ENCODE peak calls at places on chromosomes 11 and 22, in four cellular contexts. One of them, this sample, is unnamed.

GRCh38 chr11:33687733-33688479 is 12.7 kb downstream of the C11orf91 start:
- DNase-seq in SW 1271: peak; percentile 80
- DNase-seq in kidney: no peak
- DNase-seq in B cell: no peak
- DNase-seq in this sample: no peak

GRCh38 chr11:66727282-66727882 is 1.6 kb downstream of the SPTBN2 start:
- DNase-seq in SW 1271: no peak
- DNase-seq in kidney: peak; percentile 78
- DNase-seq in B cell: no peak
- DNase-seq in this sample: no peak

GRCh38 chr11:17718510-17718962 is 835 bp upstream of the MYOD1 start:
- DNase-seq in SW 1271: no peak
- DNase-seq in kidney: no peak
- DNase-seq in B cell: no peak
- DNase-seq in this sample: no peak

GRCh38 chr11:111796696-111797095 is 30.5 kb upstream of the PPP2R1B start:
- DNase-seq in SW 1271: no peak
- DNase-seq in kidney: no peak
- DNase-seq in B cell: no peak
- DNase-seq in this sample: no peak

GRCh38 chr11:73187854-73188253 is 30.2 kb upstream of the P2RY2 start:
- DNase-seq in SW 1271: no peak
- DNase-seq in kidney: no peak
- DNase-seq in B cell: no peak
- DNase-seq in this sample: no peak

GRCh38 chr11:62544521-62545436 is 1.8 kb downstream of the AHNAK start:
- DNase-seq in SW 1271: peak; percentile 26
- DNase-seq in kidney: no peak
- DNase-seq in B cell: peak; percentile 66
- DNase-seq in this sample: no peak

GRCh38 chr11:124633355-124633754 is 10.7 kb downstream of the TBRG1 start:
- DNase-seq in SW 1271: peak; percentile 41
- DNase-seq in kidney: no peak
- DNase-seq in B cell: no peak
- DNase-seq in this sample: no peak

GRCh38 chr11:94312339-94312738 is 8.0 kb downstream of the IZUMO1R start:
- DNase-seq in SW 1271: no peak
- DNase-seq in kidney: no peak
- DNase-seq in B cell: no peak
- DNase-seq in this sample: no peak

GRCh38 chr11:63459586-63459985 is 31.4 kb downstream of the PLAAT5 start:
- DNase-seq in SW 1271: no peak
- DNase-seq in kidney: no peak
- DNase-seq in B cell: no peak
- DNase-seq in this sample: no peak

GRCh38 chr11:132042296-132042695 is 671.9 kb downstream of the NTM start:
- DNase-seq in SW 1271: no peak
- DNase-seq in kidney: no peak
- DNase-seq in B cell: no peak
- DNase-seq in this sample: no peak

GRCh38 chr11:69449320-69450063 is 32.0 kb upstream of the LINC01488 start:
- DNase-seq in SW 1271: no peak
- DNase-seq in kidney: peak; percentile 91
- DNase-seq in B cell: no peak
- DNase-seq in this sample: peak; percentile 75

GRCh38 chr11:16978021-16978370 is 36.2 kb downstream of the PLEKHA7 start:
- DNase-seq in SW 1271: no peak
- DNase-seq in kidney: no peak
- DNase-seq in B cell: no peak
- DNase-seq in this sample: no peak

GRCh38 chr11:71927813-71928738 is at the start of gene XNDC1N:
- DNase-seq in SW 1271: peak; percentile 97
- DNase-seq in kidney: peak; percentile 78
- DNase-seq in B cell: peak; percentile 70
- DNase-seq in this sample: peak; percentile 63

GRCh38 chr11:126924381-126924780 is 76.2 kb downstream of the KIRREL3 start:
- DNase-seq in SW 1271: no peak
- DNase-seq in kidney: no peak
- DNase-seq in B cell: no peak
- DNase-seq in this sample: no peak

GRCh38 chr11:122020902-122021301 is 95.1 kb downstream of the BLID start:
- DNase-seq in SW 1271: peak; percentile 18
- DNase-seq in kidney: no peak
- DNase-seq in B cell: no peak
- DNase-seq in this sample: no peak

GRCh38 chr22:43396934-43397457 is 14.8 kb upstream of the MPPED1 start:
- DNase-seq in SW 1271: no peak
- DNase-seq in kidney: peak; percentile 64
- DNase-seq in B cell: no peak
- DNase-seq in this sample: no peak

GRCh38 chr11:36253238-36253637 is 36.0 kb downstream of the COMMD9 start:
- DNase-seq in SW 1271: no peak
- DNase-seq in kidney: no peak
- DNase-seq in B cell: no peak
- DNase-seq in this sample: no peak

GRCh38 chr22:29129644-29130201 is 56.9 kb downstream of the KREMEN1 start:
- DNase-seq in SW 1271: no peak
- DNase-seq in kidney: no peak
- DNase-seq in B cell: no peak
- DNase-seq in this sample: no peak

GRCh38 chr11:116257092-116257491 is 515.7 kb downstream of the BUD13 start:
- DNase-seq in SW 1271: no peak
- DNase-seq in kidney: no peak
- DNase-seq in B cell: no peak
- DNase-seq in this sample: no peak

GRCh38 chr11:20353829-20354434 is 9.6 kb upstream of the HTATIP2 start:
- DNase-seq in SW 1271: peak; percentile 38
- DNase-seq in kidney: no peak
- DNase-seq in B cell: peak; percentile 33
- DNase-seq in this sample: no peak

GRCh38 chr11:114796954-114797721 is 118.8 kb downstream of the NXPE2 start:
- DNase-seq in SW 1271: no peak
- DNase-seq in kidney: no peak
- DNase-seq in B cell: no peak
- DNase-seq in this sample: peak; percentile 15

GRCh38 chr22:42742940-42743339 is 22.3 kb upstream of the A4GALT start:
- DNase-seq in SW 1271: no peak
- DNase-seq in kidney: no peak
- DNase-seq in B cell: no peak
- DNase-seq in this sample: no peak

GRCh38 chr11:7592706-7593105 is 78.9 kb downstream of the PPFIBP2 start:
- DNase-seq in SW 1271: no peak
- DNase-seq in kidney: no peak
- DNase-seq in B cell: no peak
- DNase-seq in this sample: no peak

GRCh38 chr11:29801561-29801960 is 215.3 kb downstream of the KCNA4 start:
- DNase-seq in SW 1271: no peak
- DNase-seq in kidney: no peak
- DNase-seq in B cell: no peak
- DNase-seq in this sample: no peak

GRCh38 chr11:86632499-86633269 is 39.7 kb downstream of the ME3 start:
- DNase-seq in SW 1271: peak; percentile 99
- DNase-seq in kidney: no peak
- DNase-seq in B cell: no peak
- DNase-seq in this sample: peak; percentile 84

GRCh38 chr11:107706531-107706930 is 5.3 kb downstream of the SLN start:
- DNase-seq in SW 1271: no peak
- DNase-seq in kidney: no peak
- DNase-seq in B cell: no peak
- DNase-seq in this sample: no peak

This sample was measured in pulmonary artery endothelial cell.